ENCODE peak calls at places on chromosome 11, in eight cellular contexts. D is activated naive CD4-positive, alpha-beta T cell treated with anti-CD3 and anti-CD28 coated beads, Interleukin-2, amount 50 U/mL, for 16 hours; A is AG09309; M is cardiac fibroblast; I is cardiac septum; P is left ventricle myocardium inferior; Y is stimulated activated naive CD8-positive, alpha-beta T cell treated with anti-CD3 and anti-CD28 coated beads, Interleukin-15, Interleukin-2, amounts not matched to agents 100 U/mL and 50 U/mL, for 24 hours; S is GM13977. B is an unnamed sample.
A peak's percentile ranks its signal among the peaks of the same experiment; 100 is the strongest.

GRCh38 chr11:94602430-94603372 is 35.5 kb downstream of the PIWIL4 start:
- DNase-seq in I (peak; percentile 82), M (peak; percentile 86), P (peak; percentile 40), Y (peak; percentile 33), D (peak; percentile 11), A (no peak), S (peak; percentile 65), B (no peak)

GRCh38 chr11:122268601-122269130 is 152.7 kb upstream of the BLID start:
- DNase-seq in Y (no peak), D (no peak), A (no peak), S (no peak), M (no peak), I (no peak), P (no peak), B (no peak)

GRCh38 chr11:124887667-124888013 is 10.0 kb downstream of the ROBO4 start:
- DNase-seq in Y (no peak), S (no peak), M (no peak), I (no peak), A (no peak), D (no peak), P (no peak), B (no peak)

GRCh38 chr11:47330002-47330911 is 22.2 kb downstream of the MYBPC3 start:
- DNase-seq in I (no peak), M (peak; percentile 22), P (no peak), Y (no peak), D (no peak), S (no peak), A (no peak), B (peak; percentile 69)

GRCh38 chr11:82183346-82183745 is 550.3 kb downstream of the FAM181B start:
- DNase-seq in A (no peak), D (no peak), I (no peak), M (no peak), Y (no peak), P (no peak), S (no peak), B (no peak)

GRCh38 chr11:122440783-122441701 is 214.5 kb upstream of the UBASH3B start:
- DNase-seq in S (no peak), M (no peak), Y (no peak), I (no peak), D (no peak), P (peak; percentile 43), A (no peak), B (peak; percentile 77)

GRCh38 chr11:74123008-74123448 is 47.8 kb downstream of the C2CD3 start:
- DNase-seq in Y (no peak), D (no peak), M (no peak), I (no peak), P (no peak), A (no peak), S (no peak), B (no peak)

GRCh38 chr11:95088946-95089619 is 563 bp upstream of the ENDOD1 start:
- DNase-seq in A (no peak), M (no peak), I (no peak), D (no peak), P (no peak), Y (peak; percentile 26), S (peak; percentile 47), B (no peak)

GRCh38 chr11:65538915-65539374 is 14.1 kb downstream of the SCYL1 start:
- DNase-seq in P (no peak), I (no peak), M (no peak), D (no peak), Y (no peak), S (no peak), A (no peak), B (peak; percentile 93)

GRCh38 chr11:69501891-69502860 is 20.7 kb downstream of the LINC01488 start:
- DNase-seq in A (no peak), P (peak; percentile 48), I (peak; percentile 75), M (no peak), Y (no peak), S (no peak), D (no peak), B (no peak)

GRCh38 chr11:131504199-131504949 is 134.0 kb downstream of the NTM start:
- DNase-seq in S (no peak), I (no peak), Y (no peak), D (no peak), P (no peak), A (no peak), M (no peak), B (peak; percentile 89)

GRCh38 chr11:122676638-122677037 is 21.1 kb downstream of the UBASH3B start:
- DNase-seq in Y (no peak), D (peak; percentile 34), P (no peak), I (peak; percentile 10), A (no peak), M (no peak), S (no peak), B (no peak)

GRCh38 chr11:74330065-74330858 is 18.8 kb upstream of the P4HA3 start:
- DNase-seq in S (no peak), Y (no peak), A (no peak), M (peak; percentile 80), D (no peak), P (no peak), I (no peak), B (no peak)

GRCh38 chr11:23865341-23865975 is 631.4 kb upstream of the LUZP2 start:
- DNase-seq in S (no peak), M (no peak), P (no peak), A (no peak), I (no peak), D (no peak), Y (no peak), B (no peak)

GRCh38 chr11:126080206-126080941 is 17.7 kb upstream of the CDON start:
- DNase-seq in I (no peak), P (no peak), S (no peak), M (no peak), A (no peak), Y (no peak), D (no peak), B (no peak)

GRCh38 chr11:106828976-106829375 is 189.3 kb downstream of the GUCY1A2 start:
- DNase-seq in D (no peak), P (no peak), M (no peak), I (no peak), A (no peak), S (no peak), Y (no peak), B (no peak)

GRCh38 chr11:97614571-97614970 is 1224.8 kb downstream of the JRKL start:
- DNase-seq in I (no peak), S (no peak), A (no peak), M (peak; percentile 88), Y (no peak), P (no peak), D (no peak), B (no peak)

GRCh38 chr11:130894322-130895025 is 21.8 kb downstream of the SNX19 start:
- DNase-seq in Y (peak; percentile 67), D (peak; percentile 68), I (peak; percentile 82), S (peak; percentile 46), M (peak; percentile 85), P (peak; percentile 65), A (no peak), B (peak; percentile 62)

GRCh38 chr11:34492806-34493414 is 20.7 kb downstream of the ELF5 start:
- DNase-seq in I (no peak), Y (peak; percentile 54), M (peak; percentile 76), S (peak; percentile 68), D (peak; percentile 32), A (no peak), P (no peak), B (peak; percentile 67)

GRCh38 chr11:47946682-47947575 is 33.4 kb upstream of the PTPRJ start:
- DNase-seq in A (peak; percentile 92), Y (peak; percentile 59), D (peak; percentile 18), S (no peak), M (peak; percentile 97), I (peak; percentile 89), P (peak; percentile 48), B (peak; percentile 46)

GRCh38 chr11:1887451-1888346 is 4.0 kb downstream of the PRR33 start:
- DNase-seq in Y (no peak), P (no peak), A (no peak), D (no peak), S (peak; percentile 13), I (no peak), M (no peak), B (no peak)

GRCh38 chr11:2207773-2208621 is 36.4 kb upstream of the TH start:
- DNase-seq in Y (peak; percentile 0), D (no peak), A (no peak), S (no peak), I (peak; percentile 60), P (peak; percentile 8), M (no peak), B (no peak)

GRCh38 chr11:104781037-104781436 is 117.2 kb downstream of the CASP12 start:
- DNase-seq in M (no peak), I (no peak), A (no peak), P (no peak), Y (no peak), S (no peak), D (no peak), B (no peak)

GRCh38 chr11:70872950-70873735 is 379.2 kb downstream of the SHANK2 start:
- DNase-seq in A (no peak), P (no peak), S (no peak), I (no peak), Y (no peak), M (no peak), D (no peak), B (peak; percentile 83)

GRCh38 chr11:73393479-73394415 is 17.5 kb downstream of the RELT start:
- DNase-seq in I (peak; percentile 85), M (peak; percentile 90), D (peak; percentile 66), S (peak; percentile 89), Y (peak; percentile 71), P (peak; percentile 72), A (no peak), B (peak; percentile 98)

GRCh38 chr11:74069146-74070046 is 60.5 kb upstream of the UCP3 start:
- DNase-seq in I (no peak), P (no peak), S (no peak), D (no peak), Y (no peak), M (no peak), A (no peak), B (no peak)

GRCh38 chr11:121047926-121048325 is 24.0 kb downstream of the TBCEL start:
- DNase-seq in I (no peak), D (no peak), Y (no peak), M (no peak), A (no peak), P (no peak), S (no peak), B (no peak)

GRCh38 chr11:72369786-72370185 is 64.5 kb downstream of the CLPB start:
- DNase-seq in P (no peak), I (no peak), A (no peak), M (no peak), Y (no peak), D (no peak), S (no peak), B (no peak)

GRCh38 chr11:33059331-33060007 is 20.1 kb downstream of the TCP11L1 start:
- DNase-seq in P (no peak), D (no peak), S (no peak), A (no peak), Y (no peak), I (no peak), M (no peak), B (no peak)

GRCh38 chr11:68806931-68807844 is 34.5 kb downstream of the CPT1A start:
- DNase-seq in I (no peak), D (no peak), M (peak; percentile 81), A (peak; percentile 20), P (no peak), S (no peak), Y (no peak), B (no peak)

GRCh38 chr11:126340960-126341709 is 14.4 kb upstream of the ST3GAL4 start:
- DNase-seq in Y (no peak), P (no peak), M (no peak), I (no peak), D (no peak), A (no peak), S (no peak), B (no peak)

GRCh38 chr11:47765086-47765485 is 2.1 kb downstream of the FNBP4 start:
- DNase-seq in M (peak; percentile 4), Y (no peak), I (no peak), D (no peak), A (no peak), S (no peak), P (no peak), B (no peak)

GRCh38 chr11:33868646-33869461 is 23.0 kb downstream of the LMO2 start:
- DNase-seq in M (no peak), A (no peak), D (no peak), I (no peak), Y (peak; percentile 9), S (no peak), P (no peak), B (peak; percentile 76)

GRCh38 chr11:78022397-78023396 is at the start of gene KCTD14:
- DNase-seq in Y (no peak), A (no peak), I (no peak), D (no peak), S (no peak), M (peak; percentile 11), P (no peak), B (peak; percentile 91)